ENCODE peak calls at places on chromosomes 3 and 15, in six cellular contexts. B is endodermal cell, W is K562, Y is bronchial epithelial cell, D is cardiac fibroblast, H is OCI-LY7. M is an unnamed sample.

GRCh38 chr3:53169045-53169831 is 8.2 kb downstream of the PRKCD start:
- DNase-seq in B (peak; percentile 82), W (no peak), Y (no peak), D (no peak), H (peak; percentile 53), M (no peak)

GRCh38 chr3:13619661-13620230 is 70.8 kb downstream of the FBLN2 start:
- DNase-seq in B (no peak), W (peak; percentile 35), Y (no peak), D (no peak), H (no peak), M (no peak)

GRCh38 chr15:52094811-52095584 is 17.6 kb downstream of the BCL2L10 start:
- DNase-seq in B (no peak), W (no peak), Y (no peak), D (no peak), H (no peak), M (no peak)

GRCh38 chr3:10004506-10004905 is 17.9 kb upstream of the EMC3 start:
- DNase-seq in B (no peak), W (no peak), Y (no peak), D (no peak), H (no peak), M (no peak)

GRCh38 chr3:196813903-196814302 is 53.8 kb upstream of the SENP5 start:
- DNase-seq in B (no peak), W (peak; percentile 66), Y (no peak), D (peak; percentile 37), H (no peak), M (no peak)

GRCh38 chr3:23938657-23939056 is 6.4 kb upstream of the NR1D2 start:
- DNase-seq in B (peak; percentile 85), W (no peak), Y (no peak), D (no peak), H (no peak), M (no peak)

GRCh38 chr3:44069276-44069675 is 172.4 kb upstream of the TOPAZ1 start:
- DNase-seq in B (no peak), W (no peak), Y (peak; percentile 45), D (no peak), H (no peak), M (peak; percentile 15)

GRCh38 chr15:39283531-39283930 is 297.3 kb upstream of the THBS1 start:
- DNase-seq in B (no peak), W (no peak), Y (no peak), D (no peak), H (no peak), M (no peak)

GRCh38 chr3:127213381-127213918 is 20.5 kb downstream of the PRR23E start:
- DNase-seq in B (no peak), W (no peak), Y (no peak), D (no peak), H (no peak), M (no peak)

GRCh38 chr3:15292765-15293522 is 39.4 kb downstream of the SH3BP5 start:
- DNase-seq in B (no peak), W (no peak), Y (no peak), D (peak; percentile 25), H (no peak), M (peak; percentile 43)

DNA sequence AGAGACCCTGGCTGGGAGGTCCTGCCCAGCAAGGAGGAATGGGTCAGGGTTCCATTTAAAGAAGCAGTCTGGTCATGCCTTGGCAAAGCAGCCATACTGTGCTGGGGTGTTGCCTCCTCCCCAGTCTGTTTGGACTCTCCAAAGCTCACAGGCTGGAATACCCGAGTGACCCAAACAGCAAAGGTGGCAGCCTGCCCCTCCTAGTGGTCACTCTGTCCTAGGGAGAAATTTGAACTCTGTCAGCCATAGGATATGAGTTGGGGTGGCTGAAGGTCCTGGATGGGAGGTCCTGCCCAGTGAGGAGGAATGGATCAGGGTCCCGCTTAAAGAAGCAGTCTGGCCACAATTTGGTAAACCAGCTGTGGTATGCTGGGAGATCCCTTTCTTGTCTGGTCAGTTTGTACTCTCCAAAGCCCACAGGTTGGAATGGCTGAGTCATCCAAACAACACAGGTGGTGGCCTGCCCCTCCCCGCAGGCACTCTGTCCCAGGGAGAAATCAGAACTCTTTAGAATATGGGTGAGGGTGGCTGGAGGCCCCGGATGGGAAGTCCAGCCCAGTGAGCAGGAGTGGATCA is 45.0 kb downstream of the CCR1 start:
- DNase-seq in B (peak; percentile 82), W (no peak), Y (peak; percentile 86), D (no peak), H (no peak), M (peak; percentile 78)
- TF ChIP-seq CTCF in B (peak; percentile 65), W (peak; percentile 25), Y (peak; percentile 23), D (peak; percentile 18), H (no peak), M (no peak)

GRCh38 chr3:184749168-184749744 is 37.4 kb upstream of the MAGEF1 start:
- DNase-seq in B (no peak), W (no peak), Y (no peak), D (no peak), H (no peak), M (no peak)
- TF ChIP-seq CTCF in B (no peak), W (no peak), Y (no peak), D (no peak), H (no peak), M (no peak)

GRCh38 chr3:188052229-188052965 is 101.6 kb upstream of the LPP start:
- DNase-seq in B (peak; percentile 88), W (no peak), Y (no peak), D (peak; percentile 35), H (no peak), M (no peak)
- TF ChIP-seq CTCF in B (peak; percentile 65), W (no peak), Y (peak; percentile 24), D (peak; percentile 8), H (peak; percentile 34), M (no peak)

GRCh38 chr15:63826513-63826912 is 7.2 kb downstream of the HERC1 start:
- DNase-seq in B (no peak), W (no peak), Y (peak; percentile 30), D (peak; percentile 50), H (peak; percentile 57), M (peak; percentile 9)
- TF ChIP-seq CTCF in B (peak; percentile 33), W (peak; percentile 17), Y (no peak), D (no peak), H (peak; percentile 60), M (peak; percentile 5)

DNA sequence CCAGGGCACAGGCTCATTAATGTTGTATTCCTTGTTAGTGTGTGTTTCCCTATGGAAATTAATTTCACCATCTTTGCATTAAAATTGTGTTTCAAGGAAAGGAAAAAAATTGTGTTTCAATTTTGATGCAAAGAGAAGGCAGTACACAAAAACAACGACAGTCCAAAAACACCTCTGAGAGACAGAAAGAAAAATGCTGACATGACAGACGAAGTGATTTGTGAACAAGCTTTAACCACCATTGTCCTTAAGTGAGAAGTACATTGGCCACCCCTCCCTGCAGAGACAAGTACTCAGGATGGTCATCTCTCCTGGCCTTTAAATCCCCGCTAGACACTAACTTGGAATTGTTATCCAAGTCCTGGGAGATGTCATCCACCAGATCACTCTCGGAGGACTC is 50.2 kb upstream of the MTMR10 start:
- DNase-seq in B (no peak), W (no peak), Y (no peak), D (no peak), H (no peak), M (no peak)
- TF ChIP-seq CTCF in B (no peak), W (no peak), Y (no peak), D (no peak), H (no peak), M (no peak)

GRCh38 chr15:61112231-61112630 is 116.9 kb downstream of the RORA start:
- DNase-seq in B (peak; percentile 77), W (no peak), Y (no peak), D (no peak), H (no peak), M (no peak)
- TF ChIP-seq CTCF in B (peak; percentile 67), W (no peak), Y (no peak), D (peak; percentile 2), H (no peak), M (no peak)

GRCh38 chr15:28116521-28117488 is 17.7 kb upstream of the OCA2 start:
- DNase-seq in B (peak; percentile 35), W (no peak), Y (no peak), D (no peak), H (no peak), M (no peak)
- TF ChIP-seq CTCF in B (no peak), W (no peak), Y (no peak), D (no peak), H (no peak), M (no peak)

M was measured in MCF 10A.